ENCODE peak calls at places on chromosome 6, in seven cellular contexts. W is cardiac muscle cell; S is brain microvascular endothelial cell; P is aorta; U is endodermal cell; M is naive thymus-derived CD4-positive, alpha-beta T cell; F is uterus. Y is an unnamed sample. For H3K36me3, the result is how much of the 10 kb centered on the place peaks cover.

GRCh38 chr6:88358846-88359245 is 192.7 kb upstream of the CNR1 start:
- DNase-seq in M (no peak), P (no peak), F (no peak), W (peak), U (no peak), S (no peak), Y (peak)

GRCh38 chr6:17081860-17082508 is 19.9 kb upstream of the STMND1 start:
- DNase-seq in M (no peak), F (no peak), S (no peak), P (no peak), U (no peak), W (no peak), Y (no peak)

GRCh38 chr6:139452176-139452876 is 77.9 kb upstream of the CITED2 start:
- DNase-seq in P (no peak), M (no peak), S (no peak), U (no peak), W (peak), F (no peak), Y (peak)

GRCh38 chr6:117449549-117450439 is 24.1 kb upstream of the ROS1 start:
- DNase-seq in W (peak), F (peak), M (peak), S (peak), U (peak), P (peak), Y (peak)

GRCh38 chr6:45843848-45844521 is 171.7 kb downstream of the CLIC5 start:
- DNase-seq in W (peak), F (no peak), P (no peak), M (no peak), U (no peak), S (no peak), Y (no peak)

GRCh38 chr6:113994934-113995342 is 24.0 kb upstream of the HDAC2 start:
- DNase-seq in S (peak), M (peak), P (no peak), W (peak), U (peak), F (no peak), Y (peak)

GRCh38 chr6:25478973-25479372 is 173.0 kb upstream of the SCGN start:
- DNase-seq in P (no peak), M (no peak), F (no peak), S (no peak), W (no peak), U (no peak), Y (no peak)

GRCh38 chr6:35025241-35026188 is 115.6 kb downstream of the TCP11 start:
- DNase-seq in F (no peak), S (no peak), P (no peak), U (peak), W (no peak), M (no peak), Y (peak)

GRCh38 chr6:53928641-53929339 is 134.0 kb downstream of the LRRC1 start:
- DNase-seq in U (no peak), S (no peak), F (no peak), W (no peak), P (no peak), M (no peak), Y (peak)

GRCh38 chr6:148238713-148239112 is 103.9 kb upstream of the SASH1 start:
- DNase-seq in M (no peak), U (no peak), S (no peak), F (no peak), P (no peak), W (no peak), Y (no peak)

GRCh38 chr6:3592371-3592941 is 135.6 kb upstream of the SLC22A23 start:
- DNase-seq in S (peak), F (no peak), M (no peak), P (no peak), U (no peak), W (peak), Y (peak)

GRCh38 chr6:106094964-106095335 is 8.8 kb downstream of the PRDM1 start:
- DNase-seq in P (no peak), S (no peak), M (no peak), W (no peak), U (no peak), F (no peak), Y (no peak)
- H3K36me3 ChIP-seq in P (under half), S (under half), M (under half), W (under half), U (half or more), F (under half), Y (under half)

DNA sequence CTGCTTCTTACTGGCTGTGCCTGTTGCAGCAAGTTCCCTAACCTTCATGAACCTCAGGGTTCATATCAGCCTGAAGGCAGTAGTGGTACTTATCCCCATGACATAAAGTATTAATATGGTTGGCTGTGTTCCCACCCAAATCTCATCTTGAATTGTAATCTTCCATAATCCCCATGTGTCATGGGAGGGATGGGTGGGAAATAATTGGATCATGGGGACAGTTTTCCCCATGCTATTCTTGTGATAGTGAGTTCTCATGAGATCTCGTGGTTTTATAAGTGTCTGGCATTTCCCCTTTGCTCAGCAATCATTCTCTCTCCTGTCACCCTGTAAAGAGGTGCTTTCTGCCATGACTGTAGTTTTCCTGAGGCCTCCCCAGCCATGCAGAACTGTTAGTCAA is 61.8 kb downstream of the FAM229B start:
- DNase-seq in W (no peak), M (no peak), U (no peak), F (no peak), P (no peak), S (no peak), Y (no peak)
- H3K36me3 ChIP-seq in W (half or more), M (under half), U (under half), F (under half), P (under half), S (under half), Y (under half)

GRCh38 chr6:158781692-158782373 is 37.3 kb downstream of the EZR start:
- DNase-seq in U (no peak), M (no peak), P (no peak), W (no peak), F (no peak), S (no peak), Y (no peak)
- H3K36me3 ChIP-seq in U (half or more), M (under half), P (under half), W (half or more), F (under half), S (half or more), Y (under half)

DNA sequence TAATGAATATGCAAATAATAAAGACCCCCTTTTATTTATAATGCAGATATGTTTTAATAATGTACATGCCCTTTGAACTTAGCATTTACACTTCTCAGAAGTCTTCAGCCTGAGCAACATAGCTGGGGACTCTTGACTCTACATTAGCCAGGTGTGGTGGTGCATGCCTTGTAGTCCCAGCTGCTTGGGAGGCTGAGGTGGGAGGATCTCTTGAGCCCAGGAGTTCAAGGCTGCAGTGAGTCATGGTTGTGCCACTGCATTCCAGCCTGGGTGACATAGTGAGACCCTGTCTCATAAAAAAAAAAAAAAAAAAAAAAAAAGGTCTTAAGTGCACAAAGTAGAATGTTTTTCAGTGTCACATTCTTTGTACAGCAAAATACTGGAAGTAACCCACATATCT is 17.3 kb upstream of the MAPK13 start:
- DNase-seq in S (no peak), M (no peak), W (no peak), F (no peak), P (no peak), U (no peak), Y (no peak)
- H3K36me3 ChIP-seq in S (under half), M (under half), W (under half), F (under half), P (under half), U (under half), Y (under half)

GRCh38 chr6:160030103-160030502 is 61.2 kb downstream of the IGF2R start:
- DNase-seq in U (peak), S (peak), P (peak), W (peak), F (peak), M (no peak), Y (peak)
- H3K36me3 ChIP-seq in U (half or more), S (under half), P (under half), W (under half), F (under half), M (under half), Y (under half)

DNA sequence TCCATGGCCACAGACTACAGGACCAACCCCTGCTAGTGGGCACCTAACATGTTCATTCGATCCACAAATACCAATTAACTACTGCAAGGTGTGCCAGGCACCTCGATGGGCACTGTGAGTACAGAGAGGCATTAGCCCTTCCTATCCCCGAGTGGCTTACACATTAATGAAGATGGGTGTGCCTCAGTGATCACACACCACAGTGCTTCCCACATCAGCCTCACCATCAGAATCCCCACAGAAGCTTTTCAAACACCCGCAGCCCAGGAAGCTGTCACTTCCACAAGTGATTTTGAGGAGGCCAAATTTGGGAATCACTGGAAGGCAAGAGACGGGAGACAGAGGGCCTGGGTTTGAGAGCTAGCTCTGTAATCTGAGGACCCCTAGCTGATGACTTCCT is 23.7 kb downstream of the EZR start:
- DNase-seq in U (no peak), S (no peak), M (no peak), P (no peak), W (no peak), F (no peak), Y (no peak)
- H3K36me3 ChIP-seq in U (half or more), S (under half), M (under half), P (under half), W (under half), F (under half), Y (under half)

GRCh38 chr6:137878810-137879285 is 11.8 kb downstream of the TNFAIP3 start:
- DNase-seq in W (no peak), U (peak), S (no peak), F (no peak), P (no peak), M (peak), Y (no peak)

GRCh38 chr6:137881522-137881886 is 14.4 kb downstream of the TNFAIP3 start:
- DNase-seq in W (no peak), F (no peak), P (no peak), S (no peak), U (no peak), M (peak), Y (no peak)

GRCh38 chr6:137880633-137881521 is 13.8 kb downstream of the TNFAIP3 start:
- DNase-seq in M (peak), U (no peak), W (no peak), P (no peak), F (no peak), S (no peak), Y (no peak)

GRCh38 chr6:137879301-137879700 is 12.2 kb downstream of the TNFAIP3 start:
- DNase-seq in M (peak), U (no peak), S (no peak), P (no peak), F (no peak), W (no peak), Y (no peak)

GRCh38 chr6:137879885-137880430 is 12.9 kb downstream of the TNFAIP3 start:
- DNase-seq in M (peak), P (no peak), U (peak), W (no peak), S (no peak), F (no peak), Y (no peak)
- H3K36me3 ChIP-seq in M (half or more), P (under half), U (half or more), W (half or more), S (half or more), F (under half), Y (under half)

GRCh38 chr6:10756085-10756484 is 8.5 kb downstream of the TMEM14B start:
- DNase-seq in M (no peak), F (no peak), S (no peak), U (no peak), P (no peak), W (no peak), Y (no peak)
- H3K36me3 ChIP-seq in M (under half), F (under half), S (under half), U (half or more), P (under half), W (under half), Y (under half)

GRCh38 chr6:151310852-151311767 is 71.3 kb downstream of the AKAP12 start:
- DNase-seq in F (no peak), W (no peak), P (no peak), S (no peak), U (no peak), M (no peak), Y (no peak)
- H3K36me3 ChIP-seq in F (under half), W (under half), P (under half), S (under half), U (under half), M (under half), Y (under half)

GRCh38 chr6:7307533-7307932 is 5.5 kb downstream of the SSR1 start:
- DNase-seq in P (no peak), S (no peak), U (no peak), M (no peak), W (no peak), F (no peak), Y (no peak)
- H3K36me3 ChIP-seq in P (under half), S (half or more), U (half or more), M (under half), W (under half), F (under half), Y (under half)

Y was measured in bronchial epithelial cell.